ENCODE peak calls at places on chromosomes 16 and 17, in five cellular contexts. I is uterus, Z is thoracic aorta, M is psoas muscle, T is heart left ventricle. Q is an unnamed sample.

GRCh38 chr17:28911411-28912045 is 8.6 kb upstream of the DHRS13 start:
- DNase-seq in I (no peak), Z (no peak), M (no peak), T (no peak), Q (no peak)

GRCh38 chr16:50539822-50540710 is 8.1 kb upstream of the NKD1 start:
- DNase-seq in I (no peak), Z (no peak), M (no peak), T (no peak), Q (peak; percentile 23)

GRCh38 chr17:80980397-80981061 is 11.1 kb upstream of the CHMP6 start:
- DNase-seq in I (no peak), Z (no peak), M (no peak), T (no peak), Q (no peak)

GRCh38 chr17:82419471-82419995 is 1.1 kb upstream of the OGFOD3 start:
- DNase-seq in I (no peak), Z (no peak), M (no peak), T (no peak), Q (no peak)

GRCh38 chr16:66278111-66278531 is 88.4 kb upstream of the CDH5 start:
- DNase-seq in I (no peak), Z (no peak), M (no peak), T (no peak), Q (no peak)

GRCh38 chr17:8997994-8998628 is 23.2 kb upstream of the NTN1 start:
- DNase-seq in I (no peak), Z (no peak), M (peak; percentile 44), T (peak; percentile 44), Q (peak; percentile 75)

GRCh38 chr17:75267403-75268232 is 3.4 kb downstream of the MIF4GD start:
- DNase-seq in I (no peak), Z (no peak), M (no peak), T (no peak), Q (no peak)

GRCh38 chr17:65487161-65487560 is 74.3 kb downstream of the AXIN2 start:
- DNase-seq in I (no peak), Z (no peak), M (no peak), T (no peak), Q (no peak)

GRCh38 chr17:45144199-45145034 is 3.9 kb upstream of the HEXIM1 start:
- DNase-seq in I (peak; percentile 79), Z (no peak), M (peak; percentile 74), T (peak; percentile 59), Q (peak; percentile 19)

GRCh38 chr17:16083223-16083622 is 83.6 kb downstream of the TTC19 start:
- DNase-seq in I (no peak), Z (no peak), M (no peak), T (no peak), Q (no peak)

GRCh38 chr16:53372942-53373871 is 61.1 kb upstream of the RBL2 start:
- DNase-seq in I (no peak), Z (no peak), M (no peak), T (no peak), Q (peak; percentile 82)

GRCh38 chr16:5653789-5654188 is 556.2 kb upstream of the EEF2KMT start:
- DNase-seq in I (no peak), Z (no peak), M (no peak), T (no peak), Q (no peak)

GRCh38 chr16:212999-213398 is 16.2 kb downstream of the LUC7L start:
- DNase-seq in I (no peak), Z (no peak), M (no peak), T (no peak), Q (no peak)

GRCh38 chr17:39595294-39595693 is 12.4 kb downstream of the NEUROD2 start:
- DNase-seq in I (no peak), Z (no peak), M (no peak), T (no peak), Q (no peak)

GRCh38 chr16:54282202-54282922 is 4.2 kb downstream of the IRX3 start:
- DNase-seq in I (no peak), Z (no peak), M (peak; percentile 44), T (peak; percentile 66), Q (no peak)

GRCh38 chr17:61362396-61362795 is 37.2 kb upstream of the TBX2 start:
- DNase-seq in I (no peak), Z (no peak), M (no peak), T (no peak), Q (no peak)

GRCh38 chr16:15509593-15510520 is 75.5 kb downstream of the BMERB1 start:
- DNase-seq in I (no peak), Z (no peak), M (no peak), T (no peak), Q (no peak)

GRCh38 chr17:62076864-62077788 is 12.0 kb upstream of the MED13 start:
- DNase-seq in I (no peak), Z (no peak), M (no peak), T (no peak), Q (no peak)

GRCh38 chr17:33183487-33184026 is 109.5 kb downstream of the ASIC2 start:
- DNase-seq in I (no peak), Z (no peak), M (no peak), T (no peak), Q (no peak)

GRCh38 chr16:66842765-66843164 is 1.4 kb upstream of the CA7 start:
- DNase-seq in I (no peak), Z (no peak), M (no peak), T (no peak), Q (no peak)

GRCh38 chr17:61018938-61019337 is 341.3 kb downstream of the BCAS3 start:
- DNase-seq in I (no peak), Z (no peak), M (no peak), T (no peak), Q (no peak)

GRCh38 chr17:69874220-69874670 is 200.8 kb upstream of the KCNJ16 start:
- DNase-seq in I (no peak), Z (no peak), M (no peak), T (no peak), Q (no peak)

GRCh38 chr17:39665642-39666221 is 583 bp downstream of the TCAP start:
- DNase-seq in I (no peak), Z (no peak), M (peak; percentile 57), T (no peak), Q (no peak)

GRCh38 chr17:3603119-3603869 is 5.9 kb downstream of the TRPV1 start:
- DNase-seq in I (no peak), Z (no peak), M (no peak), T (no peak), Q (no peak)

GRCh38 chr16:66287416-66287815 is 79.1 kb upstream of the CDH5 start:
- DNase-seq in I (no peak), Z (no peak), M (no peak), T (no peak), Q (peak; percentile 6)

GRCh38 chr16:8649829-8650554 is 24.4 kb upstream of the ABAT start:
- DNase-seq in I (no peak), Z (no peak), M (no peak), T (no peak), Q (no peak)

GRCh38 chr16:3158014-3158497 is 23.2 kb downstream of the ZNF213 start:
- DNase-seq in I (no peak), Z (no peak), M (no peak), T (no peak), Q (no peak)

GRCh38 chr16:54446639-54447038 is 160.1 kb upstream of the IRX3 start:
- DNase-seq in I (no peak), Z (peak; percentile 51), M (peak; percentile 65), T (peak; percentile 61), Q (no peak)

GRCh38 chr16:87375426-87376135 is 8.0 kb downstream of the FBXO31 start:
- DNase-seq in I (no peak), Z (no peak), M (peak; percentile 46), T (peak; percentile 36), Q (no peak)

GRCh38 chr17:33520404-33521032 is 227.4 kb upstream of the ASIC2 start:
- DNase-seq in I (peak; percentile 44), Z (no peak), M (peak; percentile 18), T (peak; percentile 29), Q (peak; percentile 7)

GRCh38 chr16:56994311-56994710 is 5.0 kb downstream of the NLRC5 start:
- DNase-seq in I (peak; percentile 10), Z (no peak), M (no peak), T (no peak), Q (no peak)

GRCh38 chr16:72284042-72284789 is 112.3 kb upstream of the PMFBP1 start:
- DNase-seq in I (no peak), Z (no peak), M (no peak), T (no peak), Q (no peak)

GRCh38 chr17:72720494-72720825 is 372.0 kb downstream of the SLC39A11 start:
- DNase-seq in I (no peak), Z (no peak), M (no peak), T (no peak), Q (no peak)

GRCh38 chr17:72717676-72718075 is 374.8 kb downstream of the SLC39A11 start:
- DNase-seq in I (no peak), Z (no peak), M (no peak), T (no peak), Q (no peak)

GRCh38 chr17:72719582-72720493 is 372.6 kb downstream of the SLC39A11 start:
- DNase-seq in I (no peak), Z (no peak), M (no peak), T (no peak), Q (peak; percentile 15)

GRCh38 chr17:72717276-72717675 is 375.2 kb downstream of the SLC39A11 start:
- DNase-seq in I (no peak), Z (no peak), M (no peak), T (no peak), Q (no peak)

DNA sequence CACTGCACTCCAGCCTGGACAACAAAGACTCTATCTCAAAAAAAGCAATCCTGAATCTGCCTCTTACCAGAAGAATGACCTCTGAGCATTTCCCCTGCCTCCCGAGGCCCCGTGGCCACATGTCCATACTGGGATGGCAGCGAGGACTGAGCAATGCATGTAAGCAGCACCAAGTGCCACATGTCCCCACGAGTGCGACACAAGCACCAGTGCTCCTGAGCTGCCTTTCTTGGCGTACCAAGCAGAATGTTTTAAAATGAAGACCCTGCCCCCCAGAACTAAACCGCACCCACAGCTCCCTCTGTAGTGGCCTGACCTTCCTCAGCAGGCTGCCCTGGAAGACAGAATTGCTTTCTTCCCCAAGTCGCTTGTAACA is 373.3 kb downstream of the SLC39A11 start:
- DNase-seq in I (no peak), Z (no peak), M (no peak), T (no peak), Q (no peak)
- H3K27ac ChIP-seq in I (no peak overlapping the region), Z (no peak overlapping the region), M (no peak overlapping the region), T (no peak overlapping the region), Q (no peak overlapping the region)

GRCh38 chr16:19555938-19556778 is 655 bp downstream of the VPS35L start:
- DNase-seq in I (no peak), Z (no peak), M (no peak), T (no peak), Q (no peak)
- TF ChIP-seq CTCF in I (no peak), Z (no peak), M (no peak), T (no peak), Q (no peak)

GRCh38 chr16:4328580-4329353 is 12.9 kb downstream of the GLIS2 start:
- DNase-seq in I (no peak), Z (no peak), M (peak; percentile 51), T (peak; percentile 70), Q (no peak)
- H3K27ac ChIP-seq in I (peak overlapping the region; percentile 76), Z (peak overlapping the region; percentile 58), M (peak overlapping the region; percentile 64), T (peak overlapping the region; percentile 89), Q (no peak overlapping the region)

DNA sequence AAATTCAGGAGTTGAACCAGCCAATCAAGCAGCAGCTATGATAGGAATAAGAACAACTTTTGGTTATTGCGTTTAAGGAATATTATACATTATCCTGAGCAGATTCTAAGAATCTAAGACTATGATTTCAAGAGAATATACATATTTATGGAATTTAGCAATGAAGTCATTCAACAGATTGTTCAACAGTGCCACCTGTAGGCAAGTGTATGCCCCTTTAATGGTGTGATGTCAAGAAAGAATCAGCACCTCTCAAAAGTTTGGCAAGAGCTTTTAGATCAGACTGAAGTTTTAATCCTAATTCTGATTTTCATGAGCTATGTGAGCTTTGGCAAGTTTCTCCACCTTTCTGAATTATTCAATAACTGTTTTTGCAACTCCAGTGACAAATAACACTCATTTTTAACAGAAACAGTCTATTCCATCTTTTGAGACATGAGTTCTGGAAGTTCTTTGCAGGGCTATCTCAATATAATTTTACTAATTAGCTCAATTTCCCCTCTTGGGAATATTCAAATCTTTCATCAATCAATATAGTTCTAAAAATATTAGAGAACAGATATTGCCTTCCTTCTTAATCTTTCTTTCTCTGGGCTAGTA is 474.3 kb upstream of the TOM1L1 start:
- DNase-seq in I (no peak), Z (no peak), M (no peak), T (no peak), Q (no peak)
- TF ChIP-seq CTCF in I (no peak), Z (no peak), M (no peak), T (no peak), Q (no peak)